ENCODE peak calls at places on chromosome 10, in six cellular contexts. B is Panc1, W is A549, R is GM12878, P is HCT116, M is SK-N-SH. J is an unnamed sample.

GRCh38 chr10:53903756-53904155 is 897.3 kb downstream of the PCDH15 start:
- DNase-seq in W (no peak), R (no peak), P (no peak), M (no peak), B (no peak), J (no peak)

GRCh38 chr10:10796061-10796773 is 221.5 kb upstream of the CELF2 start:
- DNase-seq in M (no peak), B (no peak), P (no peak), R (no peak), W (no peak), J (no peak)

GRCh38 chr10:24334279-24334922 is 125.5 kb downstream of the KIAA1217 start:
- DNase-seq in B (no peak), P (no peak), W (no peak), R (no peak), M (no peak), J (no peak)

GRCh38 chr10:68618234-68618633 is 58.1 kb downstream of the TET1 start:
- DNase-seq in R (no peak), P (no peak), B (no peak), W (no peak), M (no peak), J (no peak)

GRCh38 chr10:29691564-29692064 is 56.8 kb upstream of the SVIL start:
- DNase-seq in R (no peak), B (peak; percentile 12), P (no peak), W (no peak), M (peak; percentile 69), J (no peak)

GRCh38 chr10:114518401-114519305 is 114.4 kb upstream of the AFAP1L2 start:
- DNase-seq in W (peak; percentile 82), B (peak; percentile 73), P (no peak), R (no peak), M (no peak), J (no peak)

GRCh38 chr10:86782691-86783418 is 26.4 kb downstream of the BMPR1A start:
- DNase-seq in M (no peak), P (no peak), R (peak; percentile 51), B (no peak), W (no peak), J (no peak)

GRCh38 chr10:58807631-58808024 is 295.0 kb downstream of the BICC1 start:
- DNase-seq in R (no peak), B (no peak), P (no peak), W (peak; percentile 46), M (no peak), J (no peak)

GRCh38 chr10:80154978-80155695 is 22.6 kb downstream of the PLAC9 start:
- DNase-seq in R (no peak), W (no peak), B (no peak), P (no peak), M (no peak), J (no peak)

GRCh38 chr10:102605712-102606111 is 38.6 kb upstream of the TRIM8 start:
- DNase-seq in R (no peak), P (no peak), M (no peak), B (no peak), W (no peak), J (no peak)

GRCh38 chr10:124672181-124672638 is 72.0 kb downstream of the FAM53B start:
- DNase-seq in M (no peak), P (no peak), R (no peak), B (no peak), W (no peak), J (no peak)

GRCh38 chr10:4316166-4316810 is 509.7 kb upstream of the AKR1E2 start:
- DNase-seq in B (peak; percentile 87), P (no peak), W (no peak), R (no peak), M (no peak), J (no peak)

GRCh38 chr10:3926268-3926667 is 141.3 kb upstream of the KLF6 start:
- DNase-seq in M (no peak), P (no peak), B (no peak), R (no peak), W (no peak), J (no peak)

GRCh38 chr10:131727612-131728011 is 173.2 kb upstream of the PPP2R2D start:
- DNase-seq in P (no peak), B (no peak), R (no peak), W (no peak), M (no peak), J (no peak)

GRCh38 chr10:93030409-93030808 is 30.2 kb upstream of the CYP26C1 start:
- DNase-seq in M (no peak), R (no peak), B (no peak), W (peak; percentile 23), P (peak; percentile 8), J (no peak)

GRCh38 chr10:95295031-95295755 is 4.4 kb upstream of the PDLIM1 start:
- DNase-seq in W (no peak), B (no peak), M (no peak), R (peak; percentile 96), P (no peak), J (peak; percentile 21)

GRCh38 chr10:110504111-110504735 is 6.5 kb downstream of the DUSP5 start:
- DNase-seq in W (peak; percentile 38), M (no peak), R (peak; percentile 93), P (no peak), B (no peak), J (no peak)

GRCh38 chr10:69057261-69057950 is 30.5 kb upstream of the SRGN start:
- DNase-seq in B (no peak), R (no peak), P (no peak), W (no peak), M (no peak), J (peak; percentile 92)

GRCh38 chr10:804191-804781 is 114.8 kb upstream of the DIP2C start:
- DNase-seq in W (no peak), P (no peak), R (no peak), B (no peak), M (no peak), J (no peak)

GRCh38 chr10:29119374-29119773 is 169.5 kb upstream of the LYZL1 start:
- DNase-seq in M (no peak), B (no peak), P (peak; percentile 29), R (no peak), W (peak; percentile 30), J (no peak)

GRCh38 chr10:101228682-101229274 is 485 bp downstream of the LBX1 start:
- DNase-seq in B (no peak), P (no peak), M (peak; percentile 63), W (no peak), R (no peak), J (no peak)

GRCh38 chr10:52956861-52957260 is 184.3 kb upstream of the MBL2 start:
- DNase-seq in M (no peak), P (no peak), B (no peak), R (no peak), W (no peak), J (no peak)

GRCh38 chr10:111128331-111129167 is 51.7 kb downstream of the ADRA2A start:
- DNase-seq in W (peak; percentile 61), B (no peak), M (no peak), P (peak; percentile 75), R (no peak), J (no peak)

GRCh38 chr10:93280699-93281366 is 201.3 kb downstream of the MYOF start:
- DNase-seq in M (no peak), P (no peak), W (no peak), B (no peak), R (no peak), J (no peak)

GRCh38 chr10:100715445-100716385 is 29.7 kb upstream of the PAX2 start:
- DNase-seq in W (no peak), B (no peak), R (no peak), M (peak; percentile 24), P (no peak), J (no peak)

GRCh38 chr10:10745281-10745680 is 272.4 kb upstream of the CELF2 start:
- DNase-seq in M (no peak), B (no peak), W (no peak), P (no peak), R (no peak), J (no peak)

GRCh38 chr10:63929826-63930467 is 408.7 kb downstream of the REEP3 start:
- DNase-seq in M (peak; percentile 5), R (no peak), B (no peak), W (no peak), P (no peak), J (no peak)

GRCh38 chr10:99318475-99318874 is 10.7 kb upstream of the CNNM1 start:
- DNase-seq in B (no peak), R (no peak), P (no peak), M (no peak), W (no peak), J (no peak)

GRCh38 chr10:42971251-42971599 is 105.6 kb upstream of the RET start:
- DNase-seq in P (no peak), M (no peak), R (no peak), W (no peak), B (no peak), J (no peak)
- TF ChIP-seq REST in P (no peak), M (no peak), R (no peak), W (no peak), B (no peak), J (no peak)

DNA sequence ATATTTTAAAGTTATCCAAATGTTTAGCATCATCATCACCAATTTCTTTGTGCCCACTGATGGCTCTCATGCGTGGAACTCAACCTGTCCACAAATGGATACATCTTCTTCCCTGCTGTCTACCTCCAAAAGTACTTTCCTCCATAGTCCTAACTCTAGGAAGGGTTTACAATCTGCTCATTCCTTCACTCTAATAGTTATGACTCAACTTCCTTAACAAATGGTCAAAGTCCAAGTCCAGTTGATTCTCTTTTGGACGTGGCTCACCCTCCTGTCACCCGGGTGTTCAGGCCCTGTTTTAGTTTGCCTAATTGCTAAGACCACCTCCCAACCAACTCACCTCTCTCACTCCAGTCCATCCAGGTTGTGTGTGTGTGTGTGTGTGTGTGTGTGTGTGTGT is 182.7 kb upstream of the CCDC6 start:
- DNase-seq in W (peak; percentile 45), P (peak; percentile 45), B (no peak), M (no peak), R (no peak), J (no peak)
- TF ChIP-seq REST in W (no peak), P (no peak), B (no peak), M (no peak), R (no peak), J (no peak)

DNA sequence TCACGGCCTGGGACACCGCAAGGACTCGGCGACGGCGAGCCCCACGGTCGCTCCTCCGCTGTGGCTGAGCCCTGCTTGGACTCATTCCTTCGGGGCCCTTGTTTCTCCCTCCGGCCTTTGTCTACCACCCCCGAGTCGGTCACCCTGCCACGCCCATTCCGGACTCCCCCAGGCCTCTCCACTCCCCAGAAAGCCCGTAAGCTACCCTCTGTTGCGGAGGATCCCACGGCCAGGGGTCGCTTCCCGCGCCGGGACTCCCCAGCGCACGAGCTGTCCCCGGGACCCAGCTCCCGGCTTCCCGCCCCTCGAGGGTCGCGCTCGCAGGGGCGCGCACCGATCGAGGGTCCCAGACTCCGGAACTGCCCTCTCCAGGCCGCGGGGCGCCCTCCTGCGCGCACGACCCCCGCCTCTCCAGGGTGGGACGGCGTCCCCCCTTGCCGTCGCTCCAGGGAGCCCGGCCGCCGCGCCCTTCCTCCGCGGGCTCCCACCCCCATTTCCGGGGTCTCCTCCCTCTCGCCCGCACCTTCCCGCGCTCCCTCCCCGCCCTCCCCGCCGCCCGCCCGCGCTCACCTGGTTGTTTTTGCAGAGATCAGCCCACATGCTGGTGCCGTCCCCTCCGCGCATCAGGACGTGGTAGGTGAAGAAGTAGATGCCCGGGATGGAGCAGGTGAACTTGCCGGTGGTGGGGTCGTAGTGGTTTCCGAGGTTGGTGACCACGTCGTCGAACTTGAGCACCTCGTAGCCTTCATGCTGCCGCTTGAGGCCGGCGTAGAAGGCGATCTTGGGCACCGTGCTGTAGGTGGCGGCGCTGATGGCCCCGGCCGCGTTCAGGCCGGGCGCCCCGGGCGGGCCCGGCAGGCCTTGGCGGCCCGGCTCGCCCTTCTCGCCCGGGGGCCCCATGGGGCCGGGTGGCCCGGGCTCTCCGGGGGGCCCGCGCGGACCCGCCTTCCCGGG is 1.5 kb downstream of the C1QL3 start:
- DNase-seq in P (no peak), M (peak; percentile 54), B (no peak), W (no peak), R (no peak), J (no peak)
- TF ChIP-seq REST in P (no peak), M (no peak), B (no peak), W (no peak), R (no peak), J (no peak)

GRCh38 chr10:34045571-34046190 is 711.2 kb upstream of the NRP1 start:
- DNase-seq in B (no peak), W (no peak), R (no peak), M (no peak), P (no peak), J (no peak)
- TF ChIP-seq REST in B (no peak), W (no peak), R (no peak), M (no peak), P (no peak), J (no peak)